ENCODE peak calls at places on chromosome 15, in seven cellular contexts. X is IMR-90, V is upper lobe of left lung, R is Panc1, E is body of pancreas, Z is H9, F is cardiac muscle cell. M is an unnamed sample. For H3K27me3, the result is how much of the 10 kb centered on the place peaks cover.

GRCh38 chr15:32669870-32670623 is 28.5 kb downstream of the SCG5 start:
- DNase-seq in F (no peak), X (peak), E (no peak), V (no peak), Z (peak), R (no peak), M (peak)

GRCh38 chr15:73370151-73370550 is 1.4 kb upstream of the HCN4 start:
- DNase-seq in E (no peak), Z (no peak), F (peak), X (no peak), R (no peak), V (no peak), M (no peak)

GRCh38 chr15:74238984-74239645 is 3.0 kb downstream of the CCDC33 start:
- DNase-seq in X (no peak), Z (no peak), R (no peak), F (no peak), V (no peak), E (no peak), M (no peak)

GRCh38 chr15:78623786-78624497 is 3.1 kb upstream of the CHRNA3 start:
- DNase-seq in V (no peak), F (no peak), Z (no peak), E (no peak), X (no peak), R (no peak), M (peak)

GRCh38 chr15:60580650-60581415 is 101.9 kb upstream of the ICE2 start:
- DNase-seq in F (no peak), X (no peak), Z (no peak), R (no peak), V (no peak), E (no peak), M (no peak)

GRCh38 chr15:33699691-33700447 is 268.4 kb upstream of the CHRM5 start:
- DNase-seq in V (no peak), X (peak), F (peak), R (no peak), E (no peak), Z (no peak), M (no peak)

GRCh38 chr15:25849431-25849921 is 13.7 kb downstream of the ATP10A start:
- DNase-seq in V (no peak), F (no peak), E (no peak), Z (no peak), X (peak), R (no peak), M (no peak)

GRCh38 chr15:41501191-41501917 is 7.7 kb downstream of the ITPKA start:
- DNase-seq in R (no peak), V (peak), F (peak), Z (no peak), X (peak), E (no peak), M (no peak)

GRCh38 chr15:67120009-67120838 is 54.8 kb downstream of the SMAD3 start:
- DNase-seq in R (no peak), F (no peak), V (no peak), Z (no peak), E (no peak), X (no peak), M (no peak)

GRCh38 chr15:43204016-43204901 is 16.6 kb downstream of the EPB42 start:
- DNase-seq in E (peak), V (no peak), Z (peak), X (peak), F (peak), R (no peak), M (no peak)

GRCh38 chr15:68316061-68316804 is 38.7 kb downstream of the FEM1B start:
- DNase-seq in Z (peak), E (no peak), V (no peak), F (peak), R (no peak), X (no peak), M (peak)

GRCh38 chr15:41955807-41956525 is 16.4 kb downstream of the EHD4 start:
- DNase-seq in V (no peak), F (peak), Z (peak), E (peak), X (no peak), R (no peak), M (no peak)

GRCh38 chr15:66673410-66674322 is 28.4 kb upstream of the SMAD6 start:
- DNase-seq in V (peak), X (no peak), Z (peak), R (no peak), E (peak), F (peak), M (no peak)

GRCh38 chr15:90465930-90466567 is 63.7 kb upstream of the CRTC3 start:
- DNase-seq in X (peak), Z (no peak), E (no peak), F (no peak), V (no peak), R (no peak), M (no peak)

GRCh38 chr15:48868018-48868417 is 9.9 kb upstream of the EID1 start:
- DNase-seq in X (no peak), E (no peak), V (no peak), R (no peak), F (no peak), Z (no peak), M (no peak)

GRCh38 chr15:58410353-58410752 is 21.4 kb upstream of the LIPC start:
- DNase-seq in V (no peak), Z (no peak), X (peak), R (no peak), E (no peak), F (no peak), M (no peak)

GRCh38 chr15:86916671-86917450 is 837.2 kb downstream of the AGBL1 start:
- DNase-seq in V (peak), E (peak), Z (no peak), X (no peak), R (no peak), F (peak), M (no peak)

GRCh38 chr15:95884276-95884675 is 446.2 kb upstream of the NR2F2 start:
- DNase-seq in F (no peak), V (no peak), X (no peak), E (no peak), Z (no peak), R (no peak), M (no peak)

GRCh38 chr15:50940506-50940905 is 32.0 kb downstream of the AP4E1 start:
- DNase-seq in R (no peak), F (no peak), Z (no peak), V (no peak), X (peak), E (no peak), M (no peak)

GRCh38 chr15:60353245-60353940 is 44.4 kb downstream of the ANXA2 start:
- DNase-seq in X (peak), E (no peak), R (no peak), Z (no peak), F (no peak), V (no peak), M (no peak)

GRCh38 chr15:71231678-71232224 is 116.5 kb downstream of the THSD4 start:
- DNase-seq in Z (no peak), X (no peak), E (no peak), R (no peak), F (no peak), V (no peak), M (no peak)

GRCh38 chr15:47553933-47554332 is 163.4 kb upstream of the SEMA6D start:
- DNase-seq in F (no peak), R (no peak), X (no peak), V (no peak), E (no peak), Z (no peak), M (no peak)

GRCh38 chr15:44790215-44790614 is 53.9 kb downstream of the TRIM69 start:
- DNase-seq in V (no peak), Z (no peak), F (no peak), R (no peak), X (no peak), E (no peak), M (no peak)

GRCh38 chr15:74141591-74141990 is 11.2 kb downstream of the ISLR2 start:
- DNase-seq in X (no peak), F (no peak), Z (no peak), R (no peak), E (no peak), V (no peak), M (no peak)

GRCh38 chr15:94370197-94370987 is 139.0 kb downstream of the MCTP2 start:
- DNase-seq in X (no peak), E (no peak), F (no peak), V (no peak), Z (no peak), R (no peak), M (no peak)

GRCh38 chr15:93166675-93167074 is 77.7 kb upstream of the RGMA start:
- DNase-seq in E (no peak), X (no peak), V (no peak), F (no peak), R (no peak), Z (no peak), M (no peak)
- H3K27me3 ChIP-seq in E (under half), X (under half), V (under half), F (under half), R (under half), Z (under half), M (under half)

GRCh38 chr15:89389841-89390603 is 55.4 kb upstream of the POLG start:
- DNase-seq in X (no peak), V (peak), F (no peak), R (no peak), E (no peak), Z (peak), M (no peak)
- H3K27me3 ChIP-seq in X (half or more), V (under half), F (half or more), R (under half), E (under half), Z (under half), M (under half)

GRCh38 chr15:63178034-63178433 is 11.4 kb upstream of the RAB8B start:
- DNase-seq in E (no peak), F (no peak), Z (no peak), X (no peak), V (no peak), R (no peak), M (no peak)
- H3K27me3 ChIP-seq in E (under half), F (under half), Z (under half), X (under half), V (under half), R (under half), M (under half)

GRCh38 chr15:89374116-89375004 is 39.7 kb upstream of the POLG start:
- DNase-seq in X (no peak), R (no peak), V (no peak), F (no peak), Z (no peak), E (no peak), M (no peak)
- H3K27me3 ChIP-seq in X (half or more), R (under half), V (half or more), F (half or more), Z (half or more), E (under half), M (under half)